ENCODE peak calls at places on chromosomes 16 and 17, in six cellular contexts. Z is pancreas, P is AG10803, A is LNCaP clone FGC, U is HFF-Myc, I is epithelial cell of proximal tubule. Q is an unnamed sample.

GRCh38 chr17:51828901-51829300 is 329.6 kb downstream of the CA10 start:
- DNase-seq in A (no peak), Z (no peak), U (no peak), P (no peak), I (no peak), Q (no peak)

GRCh38 chr16:58414938-58415451 is 22.7 kb downstream of the GINS3 start:
- DNase-seq in P (no peak), U (no peak), A (no peak), I (no peak), Z (no peak), Q (no peak)

GRCh38 chr17:29933379-29933778 is 3.4 kb upstream of the SSH2 start:
- DNase-seq in A (no peak), P (peak; percentile 34), Z (no peak), U (peak; percentile 16), I (no peak), Q (no peak)

GRCh38 chr16:3776316-3776715 is 59.0 kb upstream of the TRAP1 start:
- DNase-seq in Z (peak; percentile 62), I (no peak), P (no peak), A (peak; percentile 31), U (no peak), Q (no peak)

GRCh38 chr16:12054396-12054795 is 77.9 kb downstream of the SNX29 start:
- DNase-seq in I (no peak), A (no peak), Z (no peak), U (no peak), P (no peak), Q (no peak)

GRCh38 chr17:18258356-18259038 is at the start of gene FLII:
- DNase-seq in U (no peak), A (no peak), P (peak; percentile 46), I (no peak), Z (peak; percentile 58), Q (no peak)

GRCh38 chr16:11072420-11073153 is 128.2 kb downstream of the CLEC16A start:
- DNase-seq in I (no peak), A (no peak), Z (no peak), U (no peak), P (no peak), Q (no peak)

GRCh38 chr17:44110823-44111633 is 12.4 kb downstream of the HDAC5 start:
- DNase-seq in P (peak; percentile 92), U (peak; percentile 68), Z (peak; percentile 95), A (no peak), I (no peak), Q (peak; percentile 62)

GRCh38 chr16:83682126-83682857 is 125.5 kb upstream of the HSBP1 start:
- DNase-seq in U (no peak), Z (no peak), P (peak; percentile 22), A (no peak), I (no peak), Q (no peak)

GRCh38 chr16:10961231-10961630 is 16.9 kb downstream of the CLEC16A start:
- DNase-seq in P (peak; percentile 85), I (no peak), U (peak; percentile 40), A (no peak), Z (no peak), Q (peak; percentile 81)

GRCh38 chr16:49356728-49357488 is 16.7 kb upstream of the C16orf78 start:
- DNase-seq in P (no peak), Z (no peak), I (no peak), U (no peak), A (no peak), Q (no peak)

GRCh38 chr16:12583237-12583897 is 220.3 kb downstream of the CPPED1 start:
- DNase-seq in P (no peak), I (no peak), A (no peak), U (no peak), Z (no peak), Q (no peak)

GRCh38 chr17:3835410-3836229 is 10.4 kb downstream of the NCBP3 start:
- DNase-seq in P (peak; percentile 9), U (no peak), I (no peak), A (no peak), Z (no peak), Q (no peak)

GRCh38 chr17:77645441-77646430 is 312.8 kb upstream of the TNRC6C start:
- DNase-seq in Z (no peak), P (peak; percentile 44), A (no peak), I (no peak), U (no peak), Q (no peak)

GRCh38 chr16:56337131-56337857 is 88.1 kb downstream of the AMFR start:
- DNase-seq in Z (no peak), P (no peak), U (no peak), A (no peak), I (no peak), Q (no peak)

GRCh38 chr17:37478187-37478586 is 11.5 kb upstream of the DUSP14 start:
- DNase-seq in U (no peak), I (no peak), Z (no peak), A (no peak), P (peak; percentile 95), Q (peak; percentile 86)

GRCh38 chr17:4808378-4808767 is 1.4 kb downstream of the PLD2 start:
- DNase-seq in P (no peak), A (peak; percentile 56), Z (peak; percentile 78), U (no peak), I (no peak), Q (no peak)

GRCh38 chr17:8173871-8174322 is 2.3 kb downstream of the TMEM107 start:
- DNase-seq in I (no peak), A (no peak), P (no peak), Z (no peak), U (no peak), Q (no peak)

GRCh38 chr16:521381-522210 is 5.9 kb upstream of the CAPN15 start:
- DNase-seq in P (no peak), U (no peak), A (no peak), Z (no peak), I (no peak), Q (no peak)
- TF ChIP-seq CTCF in P (peak; percentile 2), U (peak; percentile 2), A (peak; percentile 14), Z (no peak), I (no peak), Q (peak; percentile 6)

GRCh38 chr16:89423709-89424260 is 66.6 kb downstream of the ANKRD11 start:
- DNase-seq in U (no peak), P (no peak), Z (no peak), I (no peak), A (no peak), Q (no peak)

GRCh38 chr16:89422527-89422904 is 67.8 kb downstream of the ANKRD11 start:
- DNase-seq in U (no peak), Z (no peak), A (no peak), I (no peak), P (no peak), Q (no peak)

GRCh38 chr16:89426736-89427525 is 63.4 kb downstream of the ANKRD11 start:
- DNase-seq in A (no peak), Z (no peak), I (no peak), P (no peak), U (no peak), Q (no peak)

GRCh38 chr16:89422905-89423630 is 67.3 kb downstream of the ANKRD11 start:
- DNase-seq in P (peak; percentile 45), A (no peak), I (peak; percentile 44), Z (no peak), U (no peak), Q (no peak)

DNA sequence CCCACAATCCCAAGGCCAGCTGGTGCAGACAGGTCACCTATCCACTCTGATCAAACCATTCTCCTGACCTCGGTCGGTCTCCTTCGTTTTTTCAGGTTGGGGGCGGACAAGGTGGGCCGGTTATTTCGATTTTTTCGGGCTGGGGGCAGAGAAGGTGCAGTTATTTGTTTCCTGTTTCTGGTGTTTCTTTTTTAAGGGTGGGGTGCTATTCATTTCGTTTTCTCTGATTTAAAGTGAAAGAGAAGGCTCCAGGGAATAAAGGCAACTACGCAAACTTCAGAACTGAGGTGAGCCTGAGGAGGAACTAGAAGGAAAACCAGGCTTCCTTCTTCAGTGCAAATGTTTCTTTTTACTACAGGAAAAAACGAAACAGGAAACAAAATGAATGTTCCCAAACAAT is 64.8 kb downstream of the ANKRD11 start:
- DNase-seq in A (no peak), P (no peak), I (no peak), U (no peak), Z (no peak), Q (no peak)
- TF ChIP-seq CTCF in A (no peak), P (no peak), I (no peak), U (no peak), Z (no peak), Q (no peak)

DNA sequence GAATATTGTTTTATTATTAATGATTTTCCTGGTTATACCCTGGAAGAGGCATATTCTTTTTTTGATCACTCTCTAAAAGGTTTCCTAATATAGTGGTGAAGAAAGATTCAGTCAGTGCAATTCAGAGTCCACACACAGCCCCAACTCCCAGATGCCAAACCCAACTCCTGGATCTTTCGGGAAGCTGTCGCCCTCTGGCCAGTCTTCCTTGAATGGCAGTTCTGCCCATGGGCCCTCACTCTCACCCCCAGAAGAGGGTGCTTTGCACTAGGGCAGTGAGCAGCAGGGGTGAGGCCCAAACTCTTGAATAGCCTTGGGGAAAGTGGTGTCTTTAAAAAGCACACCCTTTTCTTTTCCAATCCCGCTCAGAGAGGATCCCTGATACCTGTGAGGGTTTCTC is 11.0 kb downstream of the KRT32 start:
- DNase-seq in P (peak; percentile 35), Z (no peak), U (no peak), I (no peak), A (no peak), Q (no peak)
- TF ChIP-seq CTCF in P (peak; percentile 32), Z (no peak), U (peak; percentile 14), I (peak; percentile 50), A (no peak), Q (no peak)

DNA sequence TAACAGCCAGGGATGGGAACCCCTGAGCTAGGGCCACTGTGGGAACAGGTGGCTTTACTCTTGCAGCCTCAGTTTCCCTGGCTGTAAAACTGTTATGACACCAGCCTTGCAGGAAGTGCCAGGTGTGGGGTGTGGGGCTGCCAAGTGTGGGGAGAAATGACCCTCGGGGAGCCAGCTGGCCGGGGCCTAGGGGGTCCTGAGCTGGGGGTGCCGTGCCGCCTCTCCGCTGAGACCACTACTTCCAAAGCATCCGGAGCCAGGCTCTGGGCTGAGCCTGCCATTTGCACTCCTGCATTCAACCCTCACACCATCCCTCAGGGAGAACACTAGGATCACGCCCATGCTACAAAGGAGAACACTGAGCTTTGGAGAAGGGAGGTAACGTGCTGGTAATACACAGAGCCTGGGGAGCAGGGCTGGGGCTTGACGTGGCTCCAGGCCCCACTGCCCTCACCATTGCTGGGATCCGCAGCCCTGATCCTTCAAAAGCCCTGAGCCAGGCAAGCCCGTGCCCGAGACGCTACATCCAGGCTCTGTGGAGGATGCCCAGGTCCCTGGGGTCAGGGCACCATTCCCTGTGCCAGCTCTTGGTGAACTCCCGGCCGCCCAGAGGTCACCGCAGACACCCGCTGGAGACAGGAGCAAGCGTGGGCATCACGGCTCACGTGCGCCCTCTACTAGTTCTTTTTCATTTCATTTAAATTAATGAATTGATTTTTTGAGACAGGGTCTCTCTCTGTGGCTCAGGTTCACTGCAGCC is 28.8 kb upstream of the GINS2 start:
- DNase-seq in A (peak; percentile 42), U (peak; percentile 15), I (no peak), Z (peak; percentile 70), P (peak; percentile 47), Q (no peak)
- TF ChIP-seq CTCF in A (peak; percentile 60), U (peak; percentile 57), I (peak; percentile 65), Z (peak; percentile 59), P (peak; percentile 63), Q (peak; percentile 66)